ENCODE peak calls at places on chromosomes 7 and 10, in seven cellular contexts. A, G, K, Z, I, J and X are unnamed samples.

GRCh38 chr7:128403676-128404075 is 6.1 kb downstream of the IMPDH1 start:
- DNase-seq in K (no peak), I (no peak), Z (no peak), G (no peak), J (no peak), A (no peak), X (no peak)

GRCh38 chr7:2071133-2071832 is 161.5 kb downstream of the MAD1L1 start:
- DNase-seq in I (no peak), A (no peak), K (no peak), G (no peak), Z (no peak), J (no peak), X (no peak)

GRCh38 chr10:89158446-89158845 is 48.7 kb downstream of the CH25H start:
- DNase-seq in G (no peak), J (no peak), K (peak), A (no peak), Z (no peak), I (peak), X (no peak)

GRCh38 chr10:58220769-58221448 is 46.8 kb downstream of the IPMK start:
- DNase-seq in K (peak), G (no peak), Z (peak), A (no peak), I (peak), J (no peak), X (no peak)

GRCh38 chr7:22826593-22826992 is 3.9 kb upstream of the TOMM7 start:
- DNase-seq in A (no peak), Z (no peak), J (no peak), I (no peak), G (no peak), K (no peak), X (no peak)

GRCh38 chr10:78547397-78547796 is 513.7 kb downstream of the RPS24 start:
- DNase-seq in Z (no peak), A (no peak), G (no peak), K (no peak), J (no peak), I (no peak), X (no peak)

GRCh38 chr10:72932259-72933015 is 22.2 kb downstream of the PLA2G12B start:
- DNase-seq in I (no peak), J (no peak), A (no peak), K (peak), Z (no peak), G (no peak), X (no peak)

GRCh38 chr7:101783381-101784181 is 33.8 kb upstream of the CUX1 start:
- DNase-seq in K (no peak), J (no peak), G (no peak), Z (no peak), A (no peak), I (no peak), X (no peak)

GRCh38 chr7:105932835-105933477 is 30.1 kb upstream of the CDHR3 start:
- DNase-seq in I (peak), Z (peak), G (no peak), A (no peak), J (peak), K (peak), X (no peak)

GRCh38 chr10:93121311-93121710 is 47.6 kb downstream of the CYP26A1 start:
- DNase-seq in G (no peak), I (no peak), J (no peak), Z (no peak), K (no peak), A (no peak), X (peak)

GRCh38 chr10:93124580-93125318 is 51.1 kb downstream of the CYP26A1 start:
- DNase-seq in J (no peak), Z (no peak), K (no peak), G (no peak), A (peak), I (no peak), X (peak)

GRCh38 chr10:93126484-93127052 is 52.9 kb downstream of the CYP26A1 start:
- DNase-seq in G (no peak), K (no peak), A (no peak), I (no peak), J (no peak), Z (no peak), X (no peak)

GRCh38 chr10:93123766-93124165 is 50.1 kb downstream of the CYP26A1 start:
- DNase-seq in K (no peak), A (no peak), J (no peak), Z (no peak), I (no peak), G (no peak), X (no peak)
- TF ChIP-seq CTCF in K (no peak), A (no peak), J (no peak), Z (no peak), I (no peak), G (no peak), X (no peak)

GRCh38 chr7:155372782-155373358 is 75.2 kb downstream of the INSIG1 start:
- DNase-seq in K (no peak), A (no peak), J (no peak), I (no peak), Z (no peak), G (no peak), X (no peak)
- TF ChIP-seq CTCF in K (peak), A (no peak), J (no peak), I (no peak), Z (no peak), G (no peak), X (peak)

DNA sequence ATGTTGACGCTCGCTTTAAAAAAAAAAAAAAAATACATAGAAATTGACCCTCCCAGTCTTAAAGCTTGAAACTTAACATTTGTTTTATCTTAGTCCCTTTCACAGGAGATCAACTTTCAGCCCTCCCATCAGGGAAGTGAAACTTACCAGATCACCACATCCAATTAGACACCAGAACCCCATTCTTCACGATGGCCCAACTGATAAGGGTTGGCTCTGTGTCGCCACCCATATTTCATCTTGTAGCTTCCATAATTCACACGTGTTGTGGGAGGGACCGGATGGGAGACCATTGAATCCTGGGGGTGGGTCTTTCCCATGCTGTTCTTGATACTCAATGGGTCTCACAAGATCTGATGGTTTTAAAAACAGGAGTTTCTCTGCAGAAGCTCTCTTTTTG is 629.4 kb upstream of the KCND2 start:
- DNase-seq in J (no peak), K (no peak), Z (no peak), A (no peak), I (no peak), G (no peak), X (no peak)
- TF ChIP-seq CTCF in J (no peak), K (no peak), Z (no peak), A (no peak), I (no peak), G (no peak), X (no peak)

GRCh38 chr7:143287935-143288826 is at the start of gene CASP2:
- DNase-seq in K (peak), I (peak), A (peak), Z (peak), G (peak), J (peak), X (peak)
- TF ChIP-seq CTCF in K (peak), I (peak), A (peak), Z (peak), G (no peak), J (no peak), X (peak)

GRCh38 chr7:28405662-28406061 is 6.7 kb upstream of the CREB5 start:
- DNase-seq in A (no peak), I (peak), Z (peak), K (peak), J (peak), G (peak), X (no peak)

GRCh38 chr7:28408105-28408973 is 4.0 kb upstream of the CREB5 start:
- DNase-seq in J (no peak), G (no peak), A (no peak), I (no peak), K (no peak), Z (no peak), X (no peak)

GRCh38 chr7:28408974-28409715 is 3.2 kb upstream of the CREB5 start:
- DNase-seq in J (peak), A (peak), G (peak), I (peak), K (peak), Z (peak), X (peak)

GRCh38 chr7:28406192-28406591 is 6.1 kb upstream of the CREB5 start:
- DNase-seq in G (no peak), I (no peak), K (no peak), J (no peak), Z (no peak), A (no peak), X (no peak)

DNA sequence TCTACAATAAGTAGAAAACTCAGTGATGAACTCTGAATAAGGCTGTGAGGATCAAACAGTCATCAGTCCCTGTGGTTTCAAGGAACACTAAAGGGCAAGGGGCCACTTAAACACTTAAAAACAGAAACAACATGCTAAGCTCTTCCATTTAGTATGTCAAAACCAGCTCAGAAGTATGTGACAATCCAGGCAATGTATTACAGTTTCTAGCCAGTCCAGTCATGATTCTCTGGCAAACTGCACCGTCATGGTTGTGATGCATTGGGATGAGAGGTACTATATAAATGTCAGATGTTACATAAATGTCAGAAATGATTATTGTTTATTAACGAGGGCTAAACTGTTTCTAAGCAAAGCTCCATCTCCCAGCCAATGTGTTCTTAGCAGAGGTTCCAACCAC is 4.7 kb upstream of the CREB5 start:
- DNase-seq in G (no peak), J (peak), I (peak), K (peak), A (no peak), Z (peak), X (no peak)
- TF ChIP-seq CTCF in G (no peak), J (no peak), I (no peak), K (no peak), A (no peak), Z (no peak), X (no peak)

DNA sequence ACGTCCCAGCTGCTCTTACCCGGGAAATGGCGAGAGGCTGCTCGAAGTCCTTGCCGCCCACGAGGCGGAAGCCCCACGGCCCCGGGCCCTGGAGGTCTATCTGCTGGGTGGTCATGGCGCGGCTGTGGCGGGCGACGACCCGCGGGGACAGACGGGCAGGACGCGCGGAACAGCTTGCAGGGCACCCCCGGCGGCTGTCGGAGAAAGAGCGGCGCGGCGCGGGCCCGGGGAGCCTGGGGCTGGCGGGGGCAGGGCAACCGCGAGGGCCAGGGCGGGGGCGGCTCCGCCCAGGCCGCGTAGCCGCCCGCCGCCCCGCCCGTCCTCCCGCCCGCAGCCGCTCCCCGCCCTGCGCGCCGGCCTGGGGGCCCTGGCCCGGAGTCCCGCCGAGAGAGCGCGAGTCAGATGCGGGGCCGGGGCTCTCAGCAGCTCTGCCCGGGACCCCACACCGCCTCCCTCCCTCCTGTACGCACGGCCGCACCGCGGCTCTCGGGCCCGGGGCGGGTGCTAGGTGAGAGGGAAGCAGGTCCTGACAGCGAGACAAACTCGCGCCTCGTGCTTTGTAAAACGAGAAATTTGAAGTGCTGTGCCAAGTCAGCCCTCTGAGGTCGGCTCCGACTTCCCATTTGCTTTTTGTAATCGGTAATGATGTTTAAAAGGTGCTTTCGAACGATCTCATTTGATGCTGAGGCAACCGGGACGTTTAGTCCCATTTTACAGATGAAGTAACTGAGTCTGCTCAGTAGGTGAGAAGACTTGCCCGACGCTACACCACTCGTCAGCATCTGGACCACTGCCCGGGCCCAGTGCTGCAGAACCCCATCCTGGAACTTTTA is at the start of gene PDLIM1:
- DNase-seq in Z (peak), K (peak), J (peak), G (peak), I (no peak), A (peak), X (peak)
- TF ChIP-seq CTCF in Z (no peak), K (no peak), J (peak), G (no peak), I (peak), A (peak), X (peak)

GRCh38 chr7:19442016-19442785 is 266.6 kb downstream of the POLR1F start:
- DNase-seq in A (no peak), G (no peak), Z (peak), I (peak), K (peak), J (peak), X (no peak)
- TF ChIP-seq CTCF in A (peak), G (no peak), Z (peak), I (peak), K (peak), J (peak), X (peak)

DNA sequence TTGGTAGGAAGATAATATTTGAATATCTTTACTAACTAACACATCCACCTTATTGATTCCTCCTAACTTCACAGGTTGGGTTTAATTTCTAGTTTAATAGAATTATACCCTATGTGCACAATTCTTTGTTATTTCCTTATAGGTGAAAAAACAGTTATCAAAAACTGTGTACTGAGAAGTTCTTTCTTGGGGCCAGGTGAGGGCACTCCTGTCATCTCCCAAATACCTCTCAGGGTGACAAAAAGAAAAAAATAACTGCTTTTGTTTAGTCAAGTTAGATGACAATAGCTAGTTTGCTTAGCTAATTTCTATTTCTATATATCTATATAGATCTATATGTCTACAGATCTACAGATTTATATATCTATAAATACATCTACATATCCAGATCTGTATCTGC is 10.1 kb downstream of the FZD8 start:
- DNase-seq in J (no peak), G (no peak), I (no peak), K (no peak), Z (no peak), A (no peak), X (no peak)
- TF ChIP-seq CTCF in J (no peak), G (no peak), I (no peak), K (no peak), Z (no peak), A (no peak), X (peak)

GRCh38 chr10:110709964-110710587 is 65.9 kb downstream of the RBM20 start:
- DNase-seq in Z (no peak), A (no peak), J (no peak), G (no peak), I (no peak), K (no peak), X (no peak)

GRCh38 chr10:110709444-110709828 is 65.3 kb downstream of the RBM20 start:
- DNase-seq in A (no peak), G (no peak), Z (no peak), J (no peak), I (no peak), K (no peak), X (no peak)

GRCh38 chr10:110710621-110711020 is 66.5 kb downstream of the RBM20 start:
- DNase-seq in I (no peak), A (no peak), J (no peak), G (peak), K (no peak), Z (no peak), X (no peak)

GRCh38 chr10:110706690-110707098 is 62.6 kb downstream of the RBM20 start:
- DNase-seq in Z (peak), A (no peak), K (peak), I (peak), G (peak), J (peak), X (no peak)

DNA sequence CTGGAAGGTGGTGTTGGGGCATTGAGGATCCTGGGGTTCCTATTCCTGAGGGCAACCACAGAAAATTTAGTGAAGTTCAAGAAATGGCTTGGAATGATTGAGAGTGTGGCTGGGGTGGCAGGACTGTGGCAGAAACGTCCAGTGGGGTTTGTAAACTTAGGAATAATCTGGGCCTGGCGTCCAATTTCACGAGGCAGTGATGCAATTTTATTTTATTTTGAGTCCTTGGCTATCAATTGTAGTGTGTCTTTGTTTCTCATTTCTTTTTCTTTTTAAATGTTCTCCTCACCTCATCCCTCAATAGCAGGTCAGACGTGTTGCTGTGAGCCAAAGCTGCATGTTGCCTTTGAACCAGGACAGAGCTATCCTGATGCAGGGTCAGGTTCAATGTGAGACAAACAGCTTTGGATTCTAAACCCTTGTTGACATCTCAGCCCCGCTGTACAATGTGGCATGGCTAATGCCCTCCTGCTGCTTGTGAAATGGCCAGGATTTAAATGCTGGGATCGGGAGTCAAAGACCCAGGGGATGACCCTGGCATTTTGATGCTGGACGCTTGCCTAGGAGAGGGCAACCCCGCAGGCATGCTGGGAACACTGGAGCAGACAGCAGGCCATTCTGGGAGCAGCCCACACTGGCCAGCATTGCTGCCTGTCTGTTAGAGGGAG is 64.8 kb downstream of the RBM20 start:
- DNase-seq in I (no peak), Z (no peak), G (peak), K (no peak), A (no peak), J (no peak), X (no peak)
- TF ChIP-seq CTCF in I (no peak), Z (no peak), G (no peak), K (no peak), A (no peak), J (no peak), X (no peak)